ENCODE peak calls at places on chromosome X, in four cellular contexts. X is IMR-90, S is H9, N is H1. U is an unnamed sample.

GRCh38 chrX:118761950-118762725 is 34.7 kb downstream of the IL13RA1 start:
- DNase-seq in S (no peak), X (no peak), N (no peak), U (no peak)

GRCh38 chrX:37684918-37685317 is 673 bp upstream of the XK start:
- DNase-seq in X (no peak), N (no peak), S (no peak), U (peak; percentile 3)

GRCh38 chrX:52509916-52510315 is 6.9 kb downstream of the XAGE1B start:
- DNase-seq in X (no peak), S (no peak), N (no peak), U (no peak)

GRCh38 chrX:131626681-131627296 is 82.9 kb downstream of the OR13H1 start:
- DNase-seq in N (no peak), X (no peak), S (no peak), U (peak; percentile 14)

GRCh38 chrX:10158279-10158939 is 1.6 kb downstream of the CLCN4 start:
- DNase-seq in N (peak; percentile 63), S (peak; percentile 67), X (no peak), U (peak; percentile 61)

GRCh38 chrX:19593684-19594083 is 78.4 kb upstream of the MAP3K15 start:
- DNase-seq in N (no peak), S (no peak), X (peak; percentile 48), U (peak; percentile 36)

GRCh38 chrX:151762802-151763201 is 28.3 kb downstream of the CNGA2 start:
- DNase-seq in X (no peak), N (no peak), S (no peak), U (peak; percentile 37)

GRCh38 chrX:55522577-55523254 is 33.1 kb upstream of the USP51 start:
- DNase-seq in X (no peak), S (no peak), N (no peak), U (no peak)

GRCh38 chrX:63809158-63809557 is 24.1 kb upstream of the ARHGEF9 start:
- DNase-seq in S (no peak), N (no peak), X (no peak), U (peak; percentile 7)

GRCh38 chrX:140034916-140035315 is 69.6 kb upstream of the CXorf66 start:
- DNase-seq in S (no peak), X (no peak), N (no peak), U (peak; percentile 8)

GRCh38 chrX:101595739-101596419 is 21.9 kb downstream of the ARMCX6 start:
- DNase-seq in X (peak; percentile 75), S (peak; percentile 27), N (no peak), U (peak; percentile 88)

GRCh38 chrX:29841750-29842149 is 373.6 kb upstream of the MAGEB2 start:
- DNase-seq in N (no peak), X (peak; percentile 42), S (no peak), U (peak; percentile 47)

GRCh38 chrX:776529-777230 is 146.1 kb downstream of the SHOX start:
- DNase-seq in N (no peak), X (no peak), S (no peak), U (no peak)
- H3K56ac ChIP-seq in N (no peak overlapping the region), X (no peak overlapping the region), S (no peak overlapping the region), U (no peak overlapping the region)

DNA sequence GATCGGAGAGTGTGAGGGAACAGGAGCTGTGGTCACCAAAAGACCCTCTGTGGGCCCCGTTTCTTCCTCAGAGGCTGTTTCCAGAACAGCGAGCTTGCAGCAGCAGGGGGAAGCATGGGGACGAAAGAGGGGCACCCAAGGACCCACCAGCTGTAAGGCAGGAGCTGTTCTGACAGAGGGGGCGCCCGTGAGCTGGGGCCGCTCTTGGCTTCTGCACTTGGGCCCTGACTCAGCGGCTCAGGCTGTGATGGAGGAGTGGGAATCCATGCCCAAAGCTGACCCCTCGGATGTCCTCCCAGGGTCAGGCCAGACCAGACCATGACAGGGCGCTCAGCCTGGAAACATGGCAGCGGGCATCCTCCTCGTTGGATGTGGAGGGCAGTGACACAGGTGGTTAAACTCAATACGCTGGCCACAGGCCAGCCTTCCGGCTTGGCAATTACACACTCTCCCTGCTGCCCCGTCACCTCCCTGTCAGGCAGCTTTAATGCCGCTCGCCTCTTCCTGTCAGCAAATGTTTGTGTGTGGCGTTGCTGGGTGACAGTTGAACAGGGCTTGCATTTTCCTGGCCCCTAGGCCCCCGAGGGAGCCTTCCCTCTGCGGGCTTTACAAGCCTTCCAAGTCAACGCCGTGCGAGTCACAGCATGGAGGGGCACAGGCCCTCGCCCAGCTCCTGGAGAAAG is 620.2 kb downstream of the BCOR start:
- DNase-seq in S (peak; percentile 88), N (peak; percentile 81), X (no peak), U (peak; percentile 51)
- H2AK5ac ChIP-seq in S (no peak overlapping the region), N (no peak overlapping the region), X (no peak overlapping the region), U (no peak overlapping the region)

GRCh38 chrX:130130990-130131389 is 20.7 kb upstream of the ELF4 start:
- DNase-seq in X (no peak), N (no peak), S (no peak), U (no peak)
- H3K56ac ChIP-seq in X (no peak overlapping the region), N (no peak overlapping the region), S (no peak overlapping the region), U (no peak overlapping the region)

DNA sequence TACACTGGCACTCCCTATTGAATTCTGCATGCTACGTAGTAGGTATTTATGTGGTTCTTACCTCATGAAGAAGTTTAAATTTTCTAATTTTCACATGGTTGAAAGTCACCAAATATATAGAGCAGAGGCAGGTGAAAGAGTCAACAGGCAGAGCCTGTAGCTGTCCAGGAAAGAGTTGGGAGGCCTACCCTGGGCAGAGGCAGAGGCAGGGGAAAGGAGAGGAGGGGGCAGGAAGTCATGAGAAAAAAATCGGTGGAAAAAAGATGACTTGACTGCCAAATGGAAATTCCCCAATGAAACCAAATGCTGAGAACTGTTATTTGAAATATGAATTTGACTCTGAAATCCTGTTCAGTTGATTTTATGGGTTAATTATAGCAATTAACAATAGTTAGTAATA is 23.1 kb upstream of the GPR34 start:
- DNase-seq in N (no peak), S (no peak), X (no peak), U (no peak)
- H2AK5ac ChIP-seq in N (no peak overlapping the region), S (no peak overlapping the region), X (no peak overlapping the region), U (no peak overlapping the region)

GRCh38 chrX:39398973-39399268 is 597.7 kb downstream of the MID1IP1 start:
- DNase-seq in S (no peak), X (no peak), N (no peak), U (no peak)
- H3K56ac ChIP-seq in S (peak overlapping the region; percentile 71), X (no peak overlapping the region), N (no peak overlapping the region), U (no peak overlapping the region)

GRCh38 chrX:70636218-70636617 is 191.6 kb downstream of the DLG3 start:
- DNase-seq in X (no peak), S (no peak), N (no peak), U (no peak)
- H2AK5ac ChIP-seq in X (no peak overlapping the region), S (no peak overlapping the region), N (no peak overlapping the region), U (no peak overlapping the region)

GRCh38 chrX:123869488-123869887 is 9.6 kb downstream of the XIAP start:
- DNase-seq in N (no peak), S (no peak), X (peak; percentile 57), U (no peak)
- H3K56ac ChIP-seq in N (no peak overlapping the region), S (no peak overlapping the region), X (no peak overlapping the region), U (no peak overlapping the region)